ENCODE peak calls at places on chromosomes 12 and 14, in six cellular contexts. V is HepG2, H is stomach, Q is GM12892, P is breast epithelium, M is HCT116. G is an unnamed sample.
A peak's percentile ranks its signal among the peaks of the same experiment; 100 is the strongest.

GRCh38 chr14:100010679-100011078 is 54.5 kb upstream of the EVL start:
- DNase-seq in V (no peak), H (no peak), Q (no peak), P (no peak), M (no peak), G (no peak)

GRCh38 chr12:66044731-66045130 is 85.8 kb downstream of the LLPH start:
- DNase-seq in V (peak; percentile 68), H (no peak), Q (no peak), P (no peak), M (no peak), G (no peak)

GRCh38 chr14:89491701-89492381 is 74.8 kb upstream of the FOXN3 start:
- DNase-seq in V (peak; percentile 57), H (no peak), Q (no peak), P (no peak), M (no peak), G (no peak)

GRCh38 chr14:103997391-103997790 is 55.1 kb upstream of the RD3L start:
- DNase-seq in V (no peak), H (no peak), Q (no peak), P (no peak), M (no peak), G (no peak)

GRCh38 chr14:64721899-64722298 is 17.7 kb downstream of the PLEKHG3 start:
- DNase-seq in V (no peak), H (no peak), Q (no peak), P (peak; percentile 41), M (no peak), G (no peak)

GRCh38 chr12:48157889-48158370 is 615 bp upstream of the ASB8 start:
- DNase-seq in V (no peak), H (no peak), Q (no peak), P (no peak), M (no peak), G (no peak)

GRCh38 chr12:40248585-40249297 is 23.9 kb downstream of the LRRK2 start:
- DNase-seq in V (no peak), H (no peak), Q (no peak), P (no peak), M (no peak), G (no peak)

GRCh38 chr12:69027411-69027811 is 94.4 kb upstream of the CPM start:
- DNase-seq in V (no peak), H (no peak), Q (no peak), P (no peak), M (no peak), G (no peak)

GRCh38 chr12:52867636-52868035 is 18.8 kb upstream of the KRT78 start:
- DNase-seq in V (no peak), H (peak; percentile 59), Q (no peak), P (no peak), M (no peak), G (no peak)

GRCh38 chr14:20485900-20486299 is 16.7 kb downstream of the PNP start:
- DNase-seq in V (no peak), H (no peak), Q (no peak), P (no peak), M (no peak), G (no peak)
- TF ChIP-seq POLR2A in V (no peak), H (no peak), Q (no peak), P (no peak), M (no peak), G (no peak)

GRCh38 chr12:7989827-7990491 is 42.6 kb upstream of the FOXJ2 start:
- DNase-seq in V (no peak), H (peak; percentile 29), Q (no peak), P (no peak), M (no peak), G (no peak)
- TF ChIP-seq POLR2AphosphoS5 in V (no peak), H (peak; percentile 45), Q (no peak), P (no peak), M (no peak), G (no peak)

DNA sequence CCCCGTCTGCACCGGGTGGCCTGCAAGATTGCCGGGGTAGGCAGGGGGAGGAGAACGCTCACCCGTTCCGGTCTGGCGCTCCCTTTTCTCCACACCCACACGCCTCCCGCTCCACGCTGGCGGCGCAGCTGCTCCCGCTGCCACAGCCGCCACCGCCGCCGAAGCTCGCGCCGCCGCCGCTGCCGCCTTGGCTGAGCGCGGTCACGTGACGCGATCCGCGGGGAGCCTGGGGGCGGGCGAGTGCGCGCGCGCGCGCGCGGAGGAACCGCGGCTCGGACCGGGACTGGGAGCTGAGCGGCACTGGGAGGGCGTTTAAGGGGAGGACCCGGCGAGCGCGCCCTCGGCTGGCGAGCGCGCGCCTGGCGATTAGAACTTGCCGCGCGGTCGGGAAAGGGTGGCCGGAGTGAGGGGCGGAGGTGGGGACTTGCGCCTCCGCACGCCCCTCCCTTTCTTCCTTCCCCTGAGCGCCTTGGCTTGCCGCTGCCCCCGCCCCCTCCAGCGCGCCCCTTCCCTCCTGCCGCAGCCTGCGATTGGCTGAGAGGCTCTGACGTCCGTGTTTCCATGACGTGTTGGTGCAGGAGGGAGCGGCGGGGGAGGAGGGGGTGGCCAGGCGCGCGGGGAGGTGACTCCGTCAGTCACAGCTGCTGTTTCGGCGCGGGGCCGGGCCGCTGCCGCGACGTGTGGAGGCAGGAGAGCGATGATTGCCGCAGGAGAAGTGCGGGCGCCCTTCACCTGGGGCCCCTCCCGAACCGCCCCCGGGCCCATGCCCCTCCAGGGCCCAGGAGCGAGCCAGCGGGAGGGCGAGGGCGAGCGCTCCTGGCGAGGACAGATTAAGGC is 737 bp upstream of the ATP2B1 start:
- DNase-seq in V (peak; percentile 94), H (peak; percentile 100), Q (peak; percentile 88), P (peak; percentile 99), M (peak; percentile 97), G (peak; percentile 98)
- TF ChIP-seq POLR2A in V (peak; percentile 71), H (peak; percentile 99), Q (peak; percentile 87), P (peak; percentile 92), M (no peak), G (peak; percentile 20)

GRCh38 chr14:68866991-68867533 is 74.2 kb upstream of the ZFP36L1 start:
- DNase-seq in V (no peak), H (no peak), Q (no peak), P (no peak), M (no peak), G (no peak)

GRCh38 chr14:68873379-68873778 is 80.5 kb upstream of the ZFP36L1 start:
- DNase-seq in V (no peak), H (no peak), Q (no peak), P (no peak), M (no peak), G (no peak)

GRCh38 chr14:68876976-68877375 is 84.1 kb upstream of the ZFP36L1 start:
- DNase-seq in V (no peak), H (no peak), Q (no peak), P (no peak), M (no peak), G (no peak)

GRCh38 chr14:68874746-68875155 is 81.9 kb upstream of the ZFP36L1 start:
- DNase-seq in V (no peak), H (no peak), Q (no peak), P (no peak), M (peak; percentile 57), G (no peak)

DNA sequence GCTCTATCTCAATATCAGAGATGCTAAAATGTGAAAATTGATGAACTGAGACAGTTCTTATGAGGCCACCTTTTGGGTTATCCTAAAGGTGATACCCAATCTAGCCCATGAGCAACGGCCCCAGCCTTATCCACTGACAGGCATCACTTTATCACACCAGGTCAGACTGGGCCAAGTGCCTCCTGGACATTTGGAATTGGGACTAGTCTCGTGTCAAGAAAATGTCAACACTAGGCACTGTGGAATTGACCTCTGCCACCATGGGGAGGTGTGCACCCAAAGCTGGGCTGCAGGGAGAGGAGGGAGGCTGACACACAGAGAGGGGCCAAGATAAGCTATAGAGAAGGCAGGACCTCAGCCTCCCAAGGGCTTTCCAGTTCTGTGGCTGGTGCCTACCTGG is 78.5 kb upstream of the ZFP36L1 start:
- DNase-seq in V (no peak), H (no peak), Q (no peak), P (no peak), M (no peak), G (no peak)
- TF ChIP-seq POLR2AphosphoS5 in V (no peak), H (no peak), Q (no peak), P (no peak), M (no peak), G (no peak)

DNA sequence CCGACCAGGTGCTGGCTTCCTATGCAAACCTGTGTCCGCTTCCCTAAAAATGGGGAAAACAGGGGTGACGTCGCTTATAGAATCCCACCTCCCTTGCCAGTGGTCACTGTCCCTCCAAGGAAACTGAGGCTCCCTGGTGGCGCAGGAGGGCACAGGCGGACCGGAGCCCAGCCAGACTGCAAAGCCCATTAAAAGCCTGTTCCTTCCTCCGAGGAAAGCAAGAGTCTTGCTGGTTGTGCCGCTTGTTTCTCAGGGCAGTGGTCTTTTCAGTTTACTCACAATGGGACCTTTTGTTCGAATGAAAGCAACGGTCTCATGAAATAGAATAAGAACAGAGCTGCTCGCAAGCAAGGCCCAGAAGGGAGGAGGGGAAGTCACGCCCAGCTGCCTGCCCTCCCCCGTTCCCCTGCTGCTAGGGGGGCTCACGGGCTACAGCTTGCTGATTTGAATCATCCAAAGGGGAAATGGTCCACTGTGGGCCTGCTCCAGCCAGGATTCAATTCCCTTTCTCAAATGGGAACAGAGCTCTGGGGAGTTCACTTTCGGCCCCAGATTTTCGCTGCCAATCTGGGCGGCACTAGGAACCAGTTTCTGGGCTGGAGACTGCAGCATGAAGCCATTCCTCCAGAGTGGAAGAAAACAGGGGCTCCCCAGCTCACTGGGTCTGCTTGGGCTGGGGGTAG is 4.6 kb upstream of the SELPLG start:
- DNase-seq in V (no peak), H (peak; percentile 22), Q (no peak), P (no peak), M (no peak), G (peak; percentile 84)
- TF ChIP-seq POLR2A in V (no peak), H (no peak), Q (no peak), P (no peak), M (no peak), G (no peak)

GRCh38 chr14:101959277-101959676 is 5.1 kb upstream of the DYNC1H1 start:
- DNase-seq in V (no peak), H (no peak), Q (no peak), P (no peak), M (no peak), G (no peak)

GRCh38 chr14:101958418-101959185 is 5.8 kb upstream of the DYNC1H1 start:
- DNase-seq in V (no peak), H (no peak), Q (no peak), P (peak; percentile 2), M (no peak), G (no peak)

GRCh38 chr14:101961011-101961721 is 3.2 kb upstream of the DYNC1H1 start:
- DNase-seq in V (peak; percentile 72), H (peak; percentile 82), Q (peak; percentile 66), P (peak; percentile 74), M (peak; percentile 63), G (no peak)

GRCh38 chr14:101961746-101962502 is 2.4 kb upstream of the DYNC1H1 start:
- DNase-seq in V (no peak), H (no peak), Q (no peak), P (peak; percentile 25), M (no peak), G (no peak)

DNA sequence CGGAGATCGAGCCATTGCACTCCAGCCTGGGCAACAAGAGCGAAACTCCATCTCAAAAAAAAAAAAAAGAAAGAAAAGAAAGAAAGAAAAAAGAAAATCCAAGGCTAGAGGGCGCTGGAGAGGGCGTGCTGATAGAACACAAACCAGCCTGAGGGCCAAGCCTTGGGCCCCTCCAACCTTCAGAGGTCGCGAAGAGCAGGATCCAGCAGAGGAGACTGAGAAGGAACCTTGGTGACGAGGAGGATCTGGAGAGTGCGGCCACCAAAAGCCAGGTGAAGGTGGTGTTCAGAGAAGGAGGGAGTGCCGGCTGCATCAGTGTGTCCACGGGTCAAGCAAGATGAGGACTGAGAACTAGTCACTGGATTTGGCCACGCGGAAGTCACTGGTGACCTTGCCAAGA is 4.1 kb upstream of the DYNC1H1 start:
- DNase-seq in V (peak; percentile 40), H (no peak), Q (no peak), P (no peak), M (no peak), G (no peak)
- TF ChIP-seq POLR2AphosphoS5 in V (no peak), H (no peak), Q (no peak), P (no peak), M (no peak), G (no peak)

G was measured in vagina.